ENCODE peak calls at places on chromosome 3, in seven cellular contexts. J is CD8-positive, alpha-beta memory T cell; E is fibroblast of lung; W is activated CD4-positive, alpha-beta T cell treated with anti-CD3 and anti-CD28 coated beads, Interleukin-2, amount 50 U/mL, for 48 hours; X is fibroblast of mammary gland; B is GDM1; Y is AG08396. G is an unnamed sample.

GRCh38 chr3:8766148-8766547 is 3.3 kb downstream of the OXTR start:
- DNase-seq in X (no peak), Y (peak; percentile 1), B (no peak), E (no peak), J (no peak), W (no peak), G (no peak)

GRCh38 chr3:123642182-123642956 is 57.5 kb upstream of the HACD2 start:
- DNase-seq in W (peak; percentile 73), X (peak; percentile 94), E (peak; percentile 96), Y (peak; percentile 85), B (peak; percentile 72), J (no peak), G (peak; percentile 91)

GRCh38 chr3:48285132-48285531 is 44.2 kb downstream of the ZNF589 start:
- DNase-seq in E (no peak), B (no peak), J (no peak), Y (peak; percentile 20), X (no peak), W (no peak), G (no peak)

GRCh38 chr3:143119009-143119914 is at the start of gene CHST2:
- DNase-seq in W (peak; percentile 77), B (peak; percentile 71), J (peak; percentile 62), Y (peak; percentile 97), X (peak; percentile 72), E (peak; percentile 79), G (peak; percentile 62)

GRCh38 chr3:188320757-188321156 is 166.8 kb downstream of the LPP start:
- DNase-seq in Y (peak; percentile 36), J (no peak), W (no peak), E (no peak), X (peak; percentile 72), B (no peak), G (no peak)

GRCh38 chr3:123765475-123766166 is 118.5 kb downstream of the MYLK start:
- DNase-seq in W (no peak), B (no peak), Y (no peak), E (peak; percentile 65), X (peak; percentile 64), J (no peak), G (no peak)

GRCh38 chr3:35537265-35537664 is 102.1 kb upstream of the ARPP21 start:
- DNase-seq in Y (no peak), B (no peak), X (no peak), W (no peak), J (no peak), E (peak; percentile 0), G (peak; percentile 6)

GRCh38 chr3:14261229-14261628 is 82.6 kb downstream of the LSM3 start:
- DNase-seq in E (peak; percentile 83), Y (peak; percentile 84), W (peak; percentile 85), B (peak; percentile 60), J (peak; percentile 81), X (peak; percentile 77), G (peak; percentile 65)

GRCh38 chr3:185042357-185042756 is 110.5 kb downstream of the C3orf70 start:
- DNase-seq in J (no peak), Y (no peak), E (no peak), B (no peak), W (no peak), X (peak; percentile 14), G (no peak)

GRCh38 chr3:71254658-71255057 is 328.9 kb downstream of the FOXP1 start:
- DNase-seq in W (no peak), J (no peak), Y (no peak), E (peak; percentile 69), B (no peak), X (no peak), G (no peak)

GRCh38 chr3:172320468-172320867 is 127.8 kb downstream of the GHSR start:
- DNase-seq in W (no peak), X (no peak), Y (no peak), B (no peak), J (no peak), E (no peak), G (no peak)

GRCh38 chr3:112372396-112372795 is 39.4 kb downstream of the CD200 start:
- DNase-seq in W (no peak), J (no peak), B (no peak), X (peak; percentile 39), Y (no peak), E (no peak), G (no peak)

GRCh38 chr3:10116138-10116460 is 624 bp downstream of the BRK1 start:
- DNase-seq in X (peak; percentile 60), E (no peak), B (peak; percentile 28), W (no peak), Y (peak; percentile 34), J (no peak), G (peak; percentile 43)

GRCh38 chr3:174208161-174208560 is 651.0 kb upstream of the NAALADL2 start:
- DNase-seq in B (no peak), X (no peak), J (no peak), E (no peak), Y (no peak), W (no peak), G (no peak)

GRCh38 chr3:65402597-65402996 is 636.1 kb downstream of the MAGI1 start:
- DNase-seq in E (peak; percentile 82), W (no peak), B (no peak), X (peak; percentile 97), Y (peak; percentile 79), J (no peak), G (no peak)

GRCh38 chr3:131549340-131549739 is 46.6 kb upstream of the MRPL3 start:
- DNase-seq in W (peak; percentile 17), J (no peak), E (no peak), Y (no peak), B (no peak), X (peak; percentile 26), G (no peak)

GRCh38 chr3:115651599-115651998 is 28.3 kb downstream of the GAP43 start:
- DNase-seq in E (no peak), J (no peak), W (no peak), X (no peak), Y (no peak), B (no peak), G (no peak)

GRCh38 chr3:185701891-185702563 is 115.9 kb downstream of the SENP2 start:
- DNase-seq in E (no peak), Y (no peak), X (no peak), B (no peak), J (no peak), W (no peak), G (no peak)

GRCh38 chr3:79018671-79019136 is 749.1 kb downstream of the ROBO1 start:
- DNase-seq in X (peak; percentile 63), E (peak; percentile 70), B (no peak), J (no peak), W (no peak), Y (peak; percentile 66), G (peak; percentile 70)

GRCh38 chr3:170614214-170614966 is 28.5 kb upstream of the SLC7A14 start:
- DNase-seq in X (peak; percentile 96), E (peak; percentile 89), Y (peak; percentile 79), B (no peak), J (no peak), W (no peak), G (no peak)

GRCh38 chr3:127608362-127608718 is 10.1 kb downstream of the MCM2 start:
- DNase-seq in B (no peak), W (no peak), X (no peak), Y (no peak), E (no peak), J (peak; percentile 26), G (no peak)

GRCh38 chr3:46065294-46065705 is 38.0 kb upstream of the XCR1 start:
- DNase-seq in Y (no peak), B (no peak), X (no peak), W (peak; percentile 76), E (no peak), J (peak; percentile 94), G (no peak)

GRCh38 chr3:17003457-17003856 is 118.7 kb downstream of the PLCL2 start:
- DNase-seq in X (no peak), E (no peak), Y (no peak), J (no peak), W (no peak), B (no peak), G (no peak)

GRCh38 chr3:188656196-188656982 is 502.4 kb downstream of the LPP start:
- DNase-seq in E (no peak), Y (peak; percentile 35), B (no peak), X (peak; percentile 52), W (no peak), J (no peak), G (no peak)

GRCh38 chr3:195760345-195760983 is 39.7 kb downstream of the MUC20 start:
- DNase-seq in X (peak; percentile 16), Y (peak; percentile 11), E (peak; percentile 24), J (no peak), W (no peak), B (no peak), G (no peak)

GRCh38 chr3:4587838-4588105 is 94.6 kb downstream of the ITPR1 start:
- DNase-seq in J (no peak), Y (no peak), B (no peak), E (no peak), X (no peak), W (no peak), G (no peak)

GRCh38 chr3:77329161-77329560 is 289.3 kb downstream of the ROBO2 start:
- DNase-seq in Y (no peak), X (no peak), J (no peak), E (peak; percentile 21), B (no peak), W (no peak), G (no peak)

GRCh38 chr3:100561459-100562158 is 47.8 kb upstream of the ADGRG7 start:
- DNase-seq in W (no peak), X (peak; percentile 94), Y (no peak), B (no peak), E (peak; percentile 70), J (no peak), G (no peak)

GRCh38 chr3:173709026-173709425 is 311.5 kb downstream of the NLGN1 start:
- DNase-seq in Y (no peak), X (peak; percentile 22), J (no peak), B (no peak), E (no peak), W (no peak), G (no peak)

GRCh38 chr3:67704322-67704721 is 49.9 kb upstream of the SUCLG2 start:
- DNase-seq in Y (no peak), E (no peak), W (no peak), B (no peak), J (no peak), X (peak; percentile 1), G (no peak)

GRCh38 chr3:64496786-64497560 is 190.8 kb downstream of the ADAMTS9 start:
- DNase-seq in Y (no peak), B (no peak), E (no peak), W (no peak), X (no peak), J (no peak), G (no peak)

GRCh38 chr3:49661281-49661680 is 12.9 kb upstream of the APEH start:
- DNase-seq in B (no peak), X (no peak), Y (no peak), J (no peak), W (no peak), E (no peak), G (no peak)